ENCODE peak calls at places on chromosome 10, in six cellular contexts. N, I, W, F, E and J are unnamed samples.

GRCh38 chr10:60549686-60550085 is 160.0 kb upstream of the ANK3 start:
- DNase-seq in W (no peak), I (peak; percentile 6), N (no peak), F (no peak), E (peak; percentile 55), J (no peak)

GRCh38 chr10:36808625-36809362 is 316.6 kb upstream of the ANKRD30A start:
- DNase-seq in E (no peak), N (no peak), W (no peak), I (no peak), F (no peak), J (no peak)

GRCh38 chr10:14450041-14450491 is 119.3 kb upstream of the FRMD4A start:
- DNase-seq in N (peak; percentile 63), W (no peak), I (no peak), F (no peak), E (no peak), J (no peak)

GRCh38 chr10:30581779-30582380 is 47.7 kb downstream of the LYZL2 start:
- DNase-seq in E (no peak), F (peak; percentile 52), N (no peak), W (peak; percentile 70), I (peak; percentile 51), J (peak; percentile 67)

GRCh38 chr10:71985542-71986250 is 21.5 kb downstream of the CHST3 start:
- DNase-seq in F (no peak), I (no peak), W (no peak), E (no peak), N (no peak), J (no peak)

GRCh38 chr10:98269435-98269912 is 1.5 kb upstream of the LOXL4 start:
- DNase-seq in E (no peak), N (no peak), F (peak; percentile 31), I (peak; percentile 83), W (peak; percentile 84), J (peak; percentile 30)

GRCh38 chr10:32239770-32240169 is 107.2 kb downstream of the EPC1 start:
- DNase-seq in N (no peak), E (no peak), I (no peak), W (no peak), F (no peak), J (no peak)

GRCh38 chr10:95290801-95291633 is at the start of gene PDLIM1:
- DNase-seq in W (peak; percentile 89), E (peak; percentile 80), N (peak; percentile 91), I (peak; percentile 55), F (peak; percentile 81), J (peak; percentile 69)

GRCh38 chr10:10213237-10213636 is 804.4 kb upstream of the CELF2 start:
- DNase-seq in E (peak; percentile 74), F (no peak), I (no peak), W (no peak), N (no peak), J (no peak)

GRCh38 chr10:102627446-102628293 is 16.6 kb upstream of the TRIM8 start:
- DNase-seq in I (peak; percentile 49), N (peak; percentile 69), W (peak; percentile 89), E (no peak), F (peak; percentile 91), J (peak; percentile 75)

GRCh38 chr10:64283621-64284020 is 762.4 kb downstream of the REEP3 start:
- DNase-seq in I (no peak), W (no peak), F (no peak), N (no peak), E (no peak), J (no peak)

GRCh38 chr10:52616420-52616764 is 156.2 kb downstream of the MBL2 start:
- DNase-seq in I (no peak), E (no peak), N (no peak), W (no peak), F (no peak), J (no peak)

GRCh38 chr10:130393342-130393741 is 257.2 kb downstream of the GLRX3 start:
- DNase-seq in W (peak; percentile 16), E (no peak), N (no peak), I (no peak), F (no peak), J (no peak)

GRCh38 chr10:14555806-14556205 is 218.9 kb downstream of the FAM107B start:
- DNase-seq in I (no peak), F (peak; percentile 18), W (no peak), N (no peak), E (peak; percentile 54), J (peak; percentile 17)

GRCh38 chr10:77877461-77878344 is 48.9 kb downstream of the DLG5 start:
- DNase-seq in F (peak; percentile 80), E (no peak), I (no peak), W (peak; percentile 96), N (no peak), J (peak; percentile 25)

GRCh38 chr10:91879514-91880170 is 29.6 kb downstream of the FGFBP3 start:
- DNase-seq in W (peak; percentile 76), F (peak; percentile 93), I (no peak), E (no peak), N (no peak), J (peak; percentile 86)

GRCh38 chr10:103564799-103565365 is 71.4 kb downstream of the NEURL1 start:
- DNase-seq in I (peak; percentile 26), F (peak; percentile 77), N (no peak), E (peak; percentile 37), W (peak; percentile 92), J (peak; percentile 7)

GRCh38 chr10:120422459-120422858 is 34.6 kb upstream of the PLPP4 start:
- DNase-seq in N (no peak), W (no peak), I (no peak), F (no peak), E (no peak), J (no peak)

GRCh38 chr10:1361411-1362105 is 305.4 kb downstream of the WDR37 start:
- DNase-seq in E (no peak), N (no peak), I (no peak), F (no peak), W (peak; percentile 54), J (no peak)

GRCh38 chr10:74156919-74157289 is 5.9 kb downstream of the ADK start:
- DNase-seq in F (no peak), W (no peak), N (no peak), I (no peak), E (peak; percentile 81), J (no peak)

GRCh38 chr10:58818889-58819288 is 306.2 kb downstream of the BICC1 start:
- DNase-seq in F (no peak), E (no peak), W (no peak), I (peak; percentile 16), N (no peak), J (no peak)

GRCh38 chr10:26391701-26392695 is 46.1 kb upstream of the APBB1IP start:
- DNase-seq in N (peak; percentile 88), I (no peak), F (peak; percentile 24), W (peak; percentile 75), E (no peak), J (no peak)

GRCh38 chr10:17062493-17063487 is 66.8 kb downstream of the CUBN start:
- DNase-seq in N (no peak), W (peak; percentile 63), I (peak; percentile 76), E (no peak), F (peak; percentile 6), J (no peak)

GRCh38 chr10:114029655-114030054 is 14.0 kb upstream of the ADRB1 start:
- DNase-seq in I (no peak), E (no peak), F (no peak), W (no peak), N (no peak), J (no peak)

GRCh38 chr10:38112159-38112558 is 18.0 kb downstream of the ZNF37A start:
- DNase-seq in W (no peak), E (no peak), N (no peak), I (peak; percentile 21), F (no peak), J (no peak)
- H3K9me3 ChIP-seq in W (peaks cover 75% of the 10 kb centered on the region), E (peaks cover 3% of the 10 kb centered on the region), N (peaks cover 14% of the 10 kb centered on the region), I (peaks cover 10% of the 10 kb centered on the region), F (peaks cover 34% of the 10 kb centered on the region), J (peaks cover 11% of the 10 kb centered on the region)

GRCh38 chr10:5511885-5512280 is 12.5 kb upstream of the CALML5 start:
- DNase-seq in E (no peak), I (no peak), F (no peak), W (no peak), N (no peak), J (no peak)

GRCh38 chr10:5509691-5510090 is 10.3 kb upstream of the CALML5 start:
- DNase-seq in E (no peak), W (no peak), F (no peak), N (no peak), I (no peak), J (no peak)

GRCh38 chr10:5510281-5511072 is 11.1 kb upstream of the CALML5 start:
- DNase-seq in E (no peak), W (no peak), F (no peak), I (no peak), N (no peak), J (no peak)

GRCh38 chr10:5512331-5512730 is 12.4 kb upstream of the CALML3 start:
- DNase-seq in W (no peak), I (no peak), F (no peak), N (no peak), E (no peak), J (no peak)

DNA sequence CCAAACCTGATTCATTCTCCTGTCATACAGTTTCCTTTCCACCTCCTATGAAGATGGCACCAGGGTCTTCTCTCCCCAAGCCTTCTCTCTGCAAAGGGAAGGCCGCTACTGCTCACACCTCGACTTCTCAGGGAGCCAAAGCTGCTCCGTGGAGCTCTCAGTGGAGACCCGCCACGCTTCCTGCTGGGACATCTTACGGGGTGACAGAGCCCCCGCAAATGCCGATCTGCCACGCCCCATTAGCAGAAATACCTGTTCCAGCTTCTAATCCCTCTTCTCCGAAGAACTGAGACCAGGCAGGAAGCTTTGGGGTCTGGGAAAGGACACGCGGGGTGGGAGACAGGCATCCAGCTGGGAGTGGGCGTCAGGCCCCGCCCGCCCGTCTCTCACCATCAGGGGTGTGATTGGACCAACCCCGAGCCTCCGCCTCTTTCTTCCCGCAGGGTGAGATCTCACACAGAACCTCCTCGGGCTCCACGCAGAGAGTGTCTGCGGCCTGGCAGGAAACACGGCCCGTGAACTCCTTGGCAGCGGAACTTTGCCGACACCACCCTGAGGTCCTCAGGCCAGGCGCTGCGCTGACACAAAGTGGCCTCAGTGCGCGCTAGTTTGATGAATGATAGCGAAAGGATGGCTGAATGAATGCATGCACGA is 12.0 kb upstream of the CALML5 start:
- DNase-seq in F (no peak), W (no peak), N (no peak), I (no peak), E (no peak), J (no peak)
- H3K4me1 ChIP-seq in F (peaks cover 24% of the 10 kb centered on the region), W (peaks cover 3% of the 10 kb centered on the region), N (no peaks in the 10 kb centered on the region), I (peaks cover 39% of the 10 kb centered on the region), E (no peaks in the 10 kb centered on the region), J (no peaks in the 10 kb centered on the region)

GRCh38 chr10:117543999-117544728 is 1.6 kb downstream of the EMX2 start:
- DNase-seq in W (no peak), N (no peak), I (no peak), F (peak; percentile 73), E (no peak), J (no peak)
- H3K4me3 ChIP-seq in W (no peak overlapping the region), N (no peak overlapping the region), I (no peak overlapping the region), F (peak overlapping the region; percentile 83), E (no peak overlapping the region), J (no peak overlapping the region)

GRCh38 chr10:5163487-5163886 is 21.5 kb downstream of the AKR1C8 start:
- DNase-seq in N (no peak), W (no peak), E (no peak), F (no peak), I (no peak), J (no peak)

GRCh38 chr10:5168897-5169296 is 16.1 kb downstream of the AKR1C8 start:
- DNase-seq in N (no peak), F (no peak), I (peak; percentile 45), W (no peak), E (no peak), J (no peak)

DNA sequence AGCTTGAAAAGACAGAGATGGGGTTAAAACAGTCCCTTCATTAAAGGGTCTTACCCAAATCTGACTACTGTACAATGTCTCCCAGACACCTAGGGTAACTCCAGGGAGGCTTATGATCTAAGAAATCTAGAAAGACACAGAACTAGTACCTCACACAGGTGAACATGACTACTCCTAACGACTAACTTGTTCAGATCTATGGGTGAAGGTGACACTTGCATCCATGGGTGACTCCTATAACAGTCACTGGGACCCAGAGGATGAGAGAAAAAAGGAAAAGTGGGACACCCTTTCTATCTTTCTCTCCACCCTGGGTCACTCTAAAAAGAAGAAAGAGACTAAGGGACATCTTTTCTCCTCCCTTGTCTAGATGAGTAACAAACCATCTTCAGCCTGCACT is 19.2 kb downstream of the AKR1C8 start:
- DNase-seq in I (no peak), E (no peak), N (no peak), W (no peak), F (peak; percentile 6), J (no peak)
- H3K9me3 ChIP-seq in I (peaks cover 77% of the 10 kb centered on the region), E (no peaks in the 10 kb centered on the region), N (no peaks in the 10 kb centered on the region), W (peaks cover 51% of the 10 kb centered on the region), F (peaks cover 12% of the 10 kb centered on the region), J (peaks cover 8% of the 10 kb centered on the region)